ENCODE peak calls at places on chromosomes 7 and 10, in six cellular contexts. V is skeletal muscle cell, F is astrocyte, D is SJSA1, S is neural progenitor cell, M is PC-9. R is an unnamed sample.
A peak's percentile ranks its signal among the peaks of the same experiment; 100 is the strongest.

GRCh38 chr10:10259013-10259412 is 758.7 kb upstream of the CELF2 start:
- DNase-seq in V (no peak), F (no peak), D (no peak), S (no peak), M (no peak), R (no peak)

GRCh38 chr7:131250331-131250730 is 77.3 kb upstream of the MKLN1 start:
- DNase-seq in V (no peak), F (peak; percentile 53), D (no peak), S (peak; percentile 45), M (no peak), R (no peak)

GRCh38 chr10:8137272-8137680 is 82.8 kb downstream of the GATA3 start:
- DNase-seq in V (no peak), F (no peak), D (no peak), S (no peak), M (no peak), R (no peak)

GRCh38 chr7:105030447-105030846 is 16.4 kb downstream of the KMT2E start:
- DNase-seq in V (no peak), F (no peak), D (no peak), S (no peak), M (no peak), R (no peak)

GRCh38 chr7:116434820-116435341 is 64.7 kb upstream of the CAV2 start:
- DNase-seq in V (peak; percentile 88), F (peak; percentile 96), D (peak; percentile 85), S (no peak), M (no peak), R (no peak)

GRCh38 chr10:35423505-35424306 is 87.4 kb downstream of the CCNY start:
- DNase-seq in V (no peak), F (peak; percentile 79), D (peak; percentile 31), S (no peak), M (no peak), R (no peak)

GRCh38 chr7:123782071-123782798 is 33.4 kb upstream of the WASL start:
- DNase-seq in V (no peak), F (no peak), D (no peak), S (no peak), M (no peak), R (no peak)

GRCh38 chr10:12902135-12902572 is 99.4 kb downstream of the CCDC3 start:
- DNase-seq in V (no peak), F (peak; percentile 25), D (peak; percentile 62), S (peak; percentile 89), M (no peak), R (peak; percentile 80)

GRCh38 chr7:73901823-73902597 is 41.1 kb downstream of the TMEM270 start:
- DNase-seq in V (no peak), F (no peak), D (no peak), S (no peak), M (no peak), R (no peak)

DNA sequence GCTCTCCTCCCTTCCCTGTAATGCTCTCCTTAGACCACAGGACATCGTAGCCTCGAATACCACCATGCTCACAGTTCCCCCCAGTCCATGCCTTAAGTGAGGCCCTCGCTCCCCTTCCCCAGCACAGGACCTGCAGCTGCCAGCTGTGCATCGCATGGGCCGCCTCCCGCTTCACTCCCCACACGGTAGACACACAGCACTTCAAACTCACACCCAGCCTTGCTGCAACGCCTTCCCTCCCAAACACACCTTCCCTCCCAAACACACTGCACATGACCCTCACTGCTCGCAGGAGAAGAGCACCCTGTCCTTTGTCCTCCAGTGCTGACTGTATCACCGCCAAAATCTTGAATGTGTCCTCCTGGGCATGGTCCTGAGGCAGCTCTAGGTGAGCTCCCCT is 42.6 kb downstream of the COBL start:
- DNase-seq in V (no peak), F (no peak), D (no peak), S (no peak), M (no peak), R (no peak)
- H3K4me3 ChIP-seq in V (no peak overlapping the region), F (no peak overlapping the region), D (no peak overlapping the region), S (no peak overlapping the region), M (no peak overlapping the region), R (no peak overlapping the region)

DNA sequence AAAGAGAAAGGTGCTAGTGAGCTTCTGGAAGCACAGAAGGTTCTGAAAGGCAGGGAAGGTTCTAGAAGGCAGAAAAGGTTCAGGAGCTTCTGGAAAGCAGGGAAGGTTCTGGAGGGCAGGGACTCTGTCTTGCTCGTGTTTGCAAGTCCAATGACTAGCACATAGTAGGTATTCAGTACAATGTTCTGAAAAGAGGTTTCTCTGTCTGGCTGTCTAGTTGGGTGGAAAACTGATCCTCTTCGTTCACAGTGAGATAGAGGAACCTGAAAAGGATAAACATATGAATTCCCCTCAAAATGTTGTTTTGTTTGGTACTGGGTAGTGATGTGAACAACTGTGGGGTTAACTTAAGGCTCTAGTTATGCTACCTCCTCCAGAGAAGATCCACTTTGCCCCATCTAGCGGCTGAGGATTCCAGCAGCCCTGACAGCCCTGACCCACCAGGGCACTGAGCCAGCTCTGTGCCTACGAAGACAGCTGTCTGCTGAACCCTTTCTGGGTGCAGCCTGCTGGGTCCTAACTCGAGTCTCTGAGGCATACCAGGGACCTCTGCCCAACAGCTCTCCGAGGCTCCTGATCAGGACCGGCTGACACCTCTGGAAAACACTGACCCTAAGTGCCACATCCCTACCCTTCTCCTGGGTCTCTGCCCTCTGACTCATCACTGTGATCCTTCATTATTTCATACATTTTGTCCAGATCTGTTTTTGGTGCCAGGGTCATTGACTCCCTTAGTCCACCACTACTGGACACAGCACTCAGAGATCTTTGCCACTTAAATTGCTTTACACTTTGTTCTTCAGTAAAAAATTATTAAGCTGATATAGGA is 15.4 kb downstream of the PTPRN2 start:
- DNase-seq in V (no peak), F (no peak), D (peak; percentile 60), S (peak; percentile 30), M (no peak), R (peak; percentile 26)
- H3K4me3 ChIP-seq in V (no peak overlapping the region), F (no peak overlapping the region), D (no peak overlapping the region), S (no peak overlapping the region), M (no peak overlapping the region), R (no peak overlapping the region)

GRCh38 chr10:97597778-97598177 is 8.3 kb downstream of the C10orf62 start:
- DNase-seq in V (no peak), F (no peak), D (no peak), S (no peak), M (peak; percentile 50), R (no peak)

GRCh38 chr10:97600616-97601015 is 11.1 kb downstream of the C10orf62 start:
- DNase-seq in V (no peak), F (no peak), D (no peak), S (no peak), M (no peak), R (no peak)

GRCh38 chr10:97599272-97599619 is 9.7 kb downstream of the C10orf62 start:
- DNase-seq in V (no peak), F (no peak), D (no peak), S (no peak), M (no peak), R (no peak)

GRCh38 chr10:97598407-97599271 is 9.1 kb downstream of the C10orf62 start:
- DNase-seq in V (no peak), F (no peak), D (no peak), S (no peak), M (no peak), R (no peak)

GRCh38 chr10:97601268-97602215 is 12.0 kb downstream of the C10orf62 start:
- DNase-seq in V (no peak), F (no peak), D (no peak), S (no peak), M (no peak), R (no peak)
- H3K4me3 ChIP-seq in V (no peak overlapping the region), F (no peak overlapping the region), D (no peak overlapping the region), S (no peak overlapping the region), M (no peak overlapping the region), R (no peak overlapping the region)

GRCh38 chr7:135168489-135169140 is 1.9 kb downstream of the CYREN start:
- DNase-seq in V (no peak), F (no peak), D (no peak), S (no peak), M (no peak), R (no peak)
- H3K4me3 ChIP-seq in V (no peak overlapping the region), F (no peak overlapping the region), D (no peak overlapping the region), S (peak overlapping the region; percentile 70), M (peak overlapping the region; percentile 88), R (peak overlapping the region; percentile 94)

GRCh38 chr7:34752929-34753328 is 94.9 kb downstream of the NPSR1 start:
- DNase-seq in V (no peak), F (no peak), D (no peak), S (no peak), M (no peak), R (no peak)
- H3K4me3 ChIP-seq in V (no peak overlapping the region), F (no peak overlapping the region), D (no peak overlapping the region), S (no peak overlapping the region), M (no peak overlapping the region), R (no peak overlapping the region)

GRCh38 chr7:3688061-3688460 is 387.0 kb downstream of the SDK1 start:
- DNase-seq in V (no peak), F (no peak), D (no peak), S (no peak), M (no peak), R (no peak)

GRCh38 chr7:3683886-3684539 is 383.0 kb downstream of the SDK1 start:
- DNase-seq in V (no peak), F (no peak), D (no peak), S (peak; percentile 8), M (no peak), R (no peak)

GRCh38 chr7:3691478-3692151 is 390.6 kb downstream of the SDK1 start:
- DNase-seq in V (no peak), F (no peak), D (no peak), S (peak; percentile 39), M (no peak), R (no peak)

DNA sequence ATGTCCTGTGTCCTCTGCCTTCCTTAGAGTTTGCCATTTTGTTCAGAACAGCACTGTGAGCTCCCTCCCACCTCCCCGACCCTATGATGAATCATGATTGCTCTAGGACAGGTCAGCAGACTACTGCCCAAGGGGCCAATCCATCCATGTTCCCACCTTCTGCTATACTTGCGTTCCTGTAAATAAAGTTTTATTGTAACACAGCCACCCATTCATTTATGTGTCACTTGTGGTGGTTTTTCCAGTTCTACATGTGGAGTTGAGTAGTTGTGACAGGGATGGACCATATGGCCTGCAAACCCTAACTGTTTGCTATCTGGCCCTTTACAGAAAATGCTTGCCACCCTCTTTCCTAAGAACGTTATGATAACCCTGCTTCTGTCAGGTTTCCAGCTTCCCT is 387.8 kb downstream of the SDK1 start:
- DNase-seq in V (no peak), F (no peak), D (no peak), S (no peak), M (no peak), R (no peak)
- H3K4me3 ChIP-seq in V (no peak overlapping the region), F (no peak overlapping the region), D (no peak overlapping the region), S (no peak overlapping the region), M (no peak overlapping the region), R (no peak overlapping the region)

DNA sequence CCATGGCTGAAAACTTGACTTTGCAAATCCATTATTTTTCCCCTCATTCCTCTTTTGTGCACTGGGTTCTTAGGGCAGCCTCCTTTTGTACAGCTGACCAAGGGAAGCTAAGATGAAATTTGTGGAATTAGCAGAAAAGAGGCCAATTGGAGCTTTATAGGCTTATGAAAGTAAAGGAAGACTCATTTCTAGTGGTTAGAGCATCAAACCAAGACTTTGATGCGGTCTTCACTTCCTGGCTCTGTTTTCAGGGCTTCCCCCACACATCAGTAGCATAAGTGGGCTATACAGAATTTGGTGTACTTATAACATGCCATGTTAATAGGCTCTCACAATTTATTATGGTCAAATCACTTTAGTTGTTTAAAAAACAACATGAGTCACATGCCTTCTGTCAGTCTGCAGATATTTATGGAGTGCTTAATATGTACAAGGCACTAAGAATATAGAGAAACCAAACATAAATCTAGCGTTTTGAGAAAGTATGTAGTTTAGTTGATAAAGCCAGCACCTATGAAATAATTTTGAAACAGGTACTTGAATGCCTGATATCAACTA is 5.7 kb downstream of the AUTS2 start:
- DNase-seq in V (no peak), F (no peak), D (no peak), S (no peak), M (no peak), R (no peak)
- H3K4me3 ChIP-seq in V (no peak overlapping the region), F (no peak overlapping the region), D (no peak overlapping the region), S (no peak overlapping the region), M (no peak overlapping the region), R (no peak overlapping the region)

R was measured in HAP-1.